ENCODE peak calls at places on chromosomes 6 and 20, in nine cellular contexts. Z, S, P, B, N, Q, T, O and G are unnamed samples.

GRCh38 chr6:131787079-131787478 is 20.7 kb upstream of the ENPP1 start:
- DNase-seq in Z (no peak), S (no peak), P (no peak), B (no peak), N (no peak), Q (no peak), T (no peak), O (no peak), G (no peak)

GRCh38 chr6:118565317-118565960 is 17.3 kb downstream of the PLN start:
- DNase-seq in Z (no peak), S (no peak), P (no peak), B (peak; percentile 65), N (peak; percentile 45), Q (no peak), T (no peak), O (peak; percentile 70), G (peak; percentile 22)

GRCh38 chr6:113968472-113968871 is 2.5 kb downstream of the HDAC2 start:
- DNase-seq in Z (no peak), S (no peak), P (no peak), B (no peak), N (no peak), Q (no peak), T (no peak), O (no peak), G (no peak)

GRCh38 chr20:53679597-53680309 is 86.1 kb upstream of the ZNF217 start:
- DNase-seq in Z (no peak), S (no peak), P (no peak), B (peak; percentile 27), N (no peak), Q (no peak), T (no peak), O (no peak), G (no peak)

GRCh38 chr20:39277185-39277584 is 315.0 kb downstream of the DHX35 start:
- DNase-seq in Z (no peak), S (no peak), P (no peak), B (no peak), N (no peak), Q (no peak), T (no peak), O (no peak), G (no peak)

GRCh38 chr20:56780266-56780665 is 151.2 kb downstream of the TFAP2C start:
- DNase-seq in Z (no peak), S (no peak), P (no peak), B (no peak), N (no peak), Q (no peak), T (no peak), O (no peak), G (no peak)

GRCh38 chr20:62059926-62060630 is 5.6 kb downstream of the TAF4 start:
- DNase-seq in Z (no peak), S (no peak), P (no peak), B (no peak), N (no peak), Q (no peak), T (peak; percentile 35), O (no peak), G (no peak)

GRCh38 chr20:63492982-63493381 is 5.9 kb downstream of the EEF1A2 start:
- DNase-seq in Z (no peak), S (no peak), P (peak; percentile 65), B (no peak), N (no peak), Q (no peak), T (no peak), O (no peak), G (no peak)

GRCh38 chr6:106870824-106871300 is 103.7 kb downstream of the CD24 start:
- DNase-seq in Z (no peak), S (no peak), P (no peak), B (peak; percentile 42), N (no peak), Q (no peak), T (no peak), O (no peak), G (no peak)

GRCh38 chr20:2839732-2840137 is 720 bp downstream of the PCED1A start:
- DNase-seq in Z (no peak), S (no peak), P (no peak), B (no peak), N (no peak), Q (no peak), T (no peak), O (no peak), G (no peak)

GRCh38 chr6:36949636-36950035 is 4.9 kb upstream of the PI16 start:
- DNase-seq in Z (no peak), S (no peak), P (no peak), B (peak; percentile 62), N (no peak), Q (no peak), T (no peak), O (no peak), G (no peak)

GRCh38 chr20:19918965-19919329 is 98.2 kb upstream of the NAA20 start:
- DNase-seq in Z (no peak), S (no peak), P (no peak), B (no peak), N (no peak), Q (no peak), T (no peak), O (no peak), G (no peak)

GRCh38 chr6:122798099-122798641 is 9.1 kb downstream of the SMPDL3A start:
- DNase-seq in Z (no peak), S (no peak), P (no peak), B (peak; percentile 92), N (peak; percentile 28), Q (no peak), T (peak; percentile 76), O (peak; percentile 52), G (no peak)

GRCh38 chr6:109347779-109348178 is 34.5 kb downstream of the CD164 start:
- DNase-seq in Z (no peak), S (no peak), P (no peak), B (no peak), N (no peak), Q (no peak), T (no peak), O (no peak), G (no peak)

GRCh38 chr6:166938704-166939103 is 17.6 kb downstream of the RNASET2 start:
- DNase-seq in Z (no peak), S (no peak), P (no peak), B (no peak), N (no peak), Q (no peak), T (no peak), O (no peak), G (no peak)

GRCh38 chr6:53628354-53629119 is 37.0 kb downstream of the KLHL31 start:
- DNase-seq in Z (no peak), S (no peak), P (no peak), B (peak; percentile 89), N (no peak), Q (no peak), T (no peak), O (no peak), G (no peak)

GRCh38 chr6:33075568-33076405 is at the start of gene HLA-DPB1:
- DNase-seq in Z (no peak), S (no peak), P (no peak), B (peak; percentile 61), N (no peak), Q (no peak), T (no peak), O (no peak), G (no peak)

GRCh38 chr6:71404145-71404966 is 115.7 kb downstream of the OGFRL1 start:
- DNase-seq in Z (no peak), S (no peak), P (no peak), B (peak; percentile 76), N (no peak), Q (no peak), T (no peak), O (no peak), G (no peak)

GRCh38 chr20:49115565-49115964 is 69.5 kb downstream of the CSE1L start:
- DNase-seq in Z (no peak), S (no peak), P (no peak), B (no peak), N (no peak), Q (no peak), T (no peak), O (no peak), G (no peak)

GRCh38 chr20:44064501-44065400 is 122.2 kb downstream of the JPH2 start:
- DNase-seq in Z (no peak), S (no peak), P (peak; percentile 20), B (no peak), N (no peak), Q (no peak), T (peak; percentile 29), O (no peak), G (no peak)

GRCh38 chr20:1086273-1087213 is 31.9 kb upstream of the PSMF1 start:
- DNase-seq in Z (no peak), S (no peak), P (no peak), B (no peak), N (no peak), Q (no peak), T (no peak), O (no peak), G (no peak)

GRCh38 chr20:41734506-41734945 is 116.3 kb upstream of the CHD6 start:
- DNase-seq in Z (no peak), S (no peak), P (no peak), B (peak; percentile 49), N (peak; percentile 30), Q (no peak), T (peak; percentile 69), O (peak; percentile 30), G (no peak)

GRCh38 chr20:10800288-10800687 is 126.5 kb upstream of the JAG1 start:
- DNase-seq in Z (no peak), S (no peak), P (no peak), B (peak; percentile 43), N (peak; percentile 66), Q (no peak), T (no peak), O (peak; percentile 72), G (no peak)

GRCh38 chr6:155093430-155093829 is 98.3 kb downstream of the TIAM2 start:
- DNase-seq in Z (no peak), S (no peak), P (no peak), B (no peak), N (no peak), Q (no peak), T (no peak), O (no peak), G (no peak)

GRCh38 chr6:160960839-160961238 is 30.7 kb upstream of the MAP3K4 start:
- DNase-seq in Z (no peak), S (no peak), P (no peak), B (no peak), N (no peak), Q (no peak), T (no peak), O (no peak), G (no peak)

GRCh38 chr20:53872081-53872541 is 198.3 kb downstream of the BCAS1 start:
- DNase-seq in Z (no peak), S (no peak), P (no peak), B (no peak), N (no peak), Q (no peak), T (no peak), O (no peak), G (no peak)

GRCh38 chr20:9886227-9886626 is 47.4 kb upstream of the PAK5 start:
- DNase-seq in Z (no peak), S (no peak), P (no peak), B (no peak), N (no peak), Q (no peak), T (no peak), O (no peak), G (no peak)

GRCh38 chr6:63816979-63817436 is 181.4 kb downstream of the PHF3 start:
- DNase-seq in Z (no peak), S (no peak), P (no peak), B (peak; percentile 26), N (peak; percentile 34), Q (no peak), T (no peak), O (peak; percentile 53), G (no peak)